ENCODE peak calls at places on chromosomes 11 and 22, in five cellular contexts. J is endothelial cell of umbilical vein, G is suprapubic skin, N is Peyer's patch, C is H54. I is an unnamed sample.

GRCh38 chr11:121459413-121460041 is 6.8 kb upstream of the SORL1-AS1 start:
- DNase-seq in J (no peak), G (no peak), N (peak; percentile 56), C (no peak), I (no peak)

GRCh38 chr11:95149659-95150294 is 60.1 kb downstream of the ENDOD1 start:
- DNase-seq in J (peak; percentile 61), G (no peak), N (peak; percentile 53), C (peak; percentile 34), I (peak; percentile 58)

GRCh38 chr11:18243783-18244362 is 4.6 kb downstream of the SAA2 start:
- DNase-seq in J (peak; percentile 65), G (no peak), N (peak; percentile 89), C (peak; percentile 25), I (peak; percentile 20)

GRCh38 chr22:43851979-43852307 is 10.4 kb downstream of the SULT4A1 start:
- DNase-seq in J (no peak), G (no peak), N (no peak), C (no peak), I (no peak)

GRCh38 chr11:102430158-102430836 is 22.3 kb downstream of the TMEM123 start:
- DNase-seq in J (no peak), G (no peak), N (no peak), C (no peak), I (no peak)

GRCh38 chr11:8019671-8020597 is 32.8 kb downstream of the EIF3F start:
- DNase-seq in J (peak; percentile 8), G (peak; percentile 69), N (peak; percentile 36), C (peak; percentile 48), I (no peak)

GRCh38 chr11:116893906-116894305 is 56.5 kb upstream of the APOA1 start:
- DNase-seq in J (no peak), G (no peak), N (no peak), C (no peak), I (no peak)

GRCh38 chr11:69880803-69881445 is 61.7 kb upstream of the FGF3 start:
- DNase-seq in J (no peak), G (peak; percentile 62), N (no peak), C (no peak), I (no peak)

GRCh38 chr11:74321487-74322188 is 10.2 kb upstream of the P4HA3 start:
- DNase-seq in J (peak; percentile 99), G (no peak), N (no peak), C (no peak), I (no peak)

GRCh38 chr11:1281326-1281973 is 28.0 kb downstream of the TOLLIP start:
- DNase-seq in J (no peak), G (no peak), N (no peak), C (no peak), I (no peak)

GRCh38 chr11:85848556-85848955 is 6.6 kb upstream of the CCDC83 start:
- DNase-seq in J (no peak), G (no peak), N (no peak), C (no peak), I (no peak)

GRCh38 chr11:3995949-3996554 is 98.5 kb upstream of the RRM1 start:
- DNase-seq in J (peak; percentile 82), G (no peak), N (no peak), C (peak; percentile 38), I (no peak)

GRCh38 chr22:50206599-50206998 is 5.8 kb downstream of the SELENOO start:
- DNase-seq in J (peak; percentile 39), G (no peak), N (no peak), C (no peak), I (no peak)

GRCh38 chr11:131923309-131923708 is 552.9 kb downstream of the NTM start:
- DNase-seq in J (no peak), G (no peak), N (no peak), C (no peak), I (no peak)

GRCh38 chr11:73387594-73388021 is 11.4 kb downstream of the RELT start:
- DNase-seq in J (no peak), G (no peak), N (no peak), C (no peak), I (no peak)

GRCh38 chr22:49739138-49739537 is 88.5 kb downstream of the BRD1 start:
- DNase-seq in J (no peak), G (no peak), N (no peak), C (no peak), I (no peak)

GRCh38 chr11:47078751-47079524 is 97.7 kb downstream of the ARFGAP2 start:
- DNase-seq in J (no peak), G (no peak), N (no peak), C (no peak), I (no peak)

GRCh38 chr22:44638966-44639739 is 62.9 kb upstream of the PRR5 start:
- DNase-seq in J (peak; percentile 36), G (peak; percentile 89), N (no peak), C (no peak), I (no peak)

GRCh38 chr11:108620958-108621772 is 27.6 kb upstream of the EXPH5 start:
- DNase-seq in J (no peak), G (no peak), N (no peak), C (no peak), I (no peak)

GRCh38 chr11:131025020-131025419 is 108.7 kb upstream of the SNX19 start:
- DNase-seq in J (no peak), G (no peak), N (no peak), C (no peak), I (no peak)

GRCh38 chr11:130071211-130071712 is 1.6 kb downstream of the APLP2 start:
- DNase-seq in J (peak; percentile 66), G (no peak), N (no peak), C (peak; percentile 28), I (no peak)

GRCh38 chr22:38924197-38924952 is 33.0 kb upstream of the APOBEC3A start:
- DNase-seq in J (peak; percentile 94), G (no peak), N (peak; percentile 88), C (peak; percentile 33), I (peak; percentile 88)
- TF ChIP-seq POLR2A in J (peak; percentile 31), G (no peak), N (no peak), C (no peak), I (no peak)

DNA sequence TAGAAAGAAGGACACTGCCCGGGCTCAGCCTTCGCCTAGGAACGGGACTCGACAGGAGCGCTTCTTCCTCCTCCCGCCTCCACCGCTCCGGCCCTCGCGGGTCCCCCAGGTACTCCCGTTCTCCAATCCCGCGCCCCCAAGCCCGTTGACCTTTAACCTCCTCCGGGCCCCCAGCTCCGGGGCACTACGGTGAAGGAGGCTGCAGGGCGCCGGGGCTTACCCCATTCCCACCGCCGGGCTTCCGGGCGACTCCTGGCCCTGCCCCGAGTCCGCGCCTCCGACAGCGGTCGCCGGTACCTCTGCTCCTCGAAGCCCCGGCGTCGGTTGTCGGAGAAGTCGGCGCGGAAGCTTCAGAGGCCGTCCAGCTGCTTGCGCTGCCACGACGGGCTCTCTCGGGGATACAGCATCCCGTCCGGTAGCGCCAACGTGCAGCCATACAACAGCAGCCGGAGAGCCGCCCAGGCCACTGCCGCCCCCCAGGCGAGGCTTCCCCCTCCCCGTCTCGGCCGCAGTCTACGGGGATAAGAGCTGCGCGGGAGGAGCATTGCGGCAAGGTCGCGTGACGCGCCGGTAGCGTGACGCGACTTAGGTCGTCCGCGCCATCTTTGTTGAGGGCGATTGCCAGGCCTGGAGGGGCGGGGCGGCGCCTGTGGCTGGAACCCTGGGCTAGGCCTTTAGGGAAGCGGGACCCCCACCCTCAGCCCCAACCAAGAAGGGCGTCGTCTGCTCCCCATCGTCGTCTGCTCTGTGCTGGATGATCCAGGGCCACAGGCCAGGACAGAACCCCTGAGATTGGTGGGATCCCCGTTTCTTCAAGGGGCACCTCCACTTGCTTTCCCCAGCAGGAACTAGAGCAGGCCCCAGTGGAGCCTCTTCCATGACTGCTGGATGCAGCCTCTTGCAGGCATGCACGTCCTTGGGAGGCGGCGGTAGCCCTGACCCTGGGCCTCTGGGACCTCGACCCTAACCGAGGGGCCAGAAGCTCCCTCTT is 26.3 kb downstream of the RGL4 start:
- DNase-seq in J (peak; percentile 83), G (peak; percentile 93), N (peak; percentile 94), C (peak; percentile 72), I (peak; percentile 81)
- TF ChIP-seq POLR2A in J (peak; percentile 90), G (no peak), N (peak; percentile 82), C (peak; percentile 81), I (peak; percentile 90)

GRCh38 chr11:64767344-64768299 is 7.8 kb upstream of the PYGM start:
- DNase-seq in J (peak; percentile 55), G (peak; percentile 92), N (peak; percentile 91), C (no peak), I (no peak)

GRCh38 chr11:64768300-64768694 is 8.5 kb upstream of the PYGM start:
- DNase-seq in J (no peak), G (no peak), N (no peak), C (no peak), I (no peak)

GRCh38 chr11:64770120-64770519 is 8.2 kb downstream of the SF1 start:
- DNase-seq in J (no peak), G (no peak), N (no peak), C (no peak), I (no peak)

GRCh38 chr11:64766881-64767280 is 7.1 kb upstream of the PYGM start:
- DNase-seq in J (no peak), G (no peak), N (peak; percentile 44), C (no peak), I (no peak)

DNA sequence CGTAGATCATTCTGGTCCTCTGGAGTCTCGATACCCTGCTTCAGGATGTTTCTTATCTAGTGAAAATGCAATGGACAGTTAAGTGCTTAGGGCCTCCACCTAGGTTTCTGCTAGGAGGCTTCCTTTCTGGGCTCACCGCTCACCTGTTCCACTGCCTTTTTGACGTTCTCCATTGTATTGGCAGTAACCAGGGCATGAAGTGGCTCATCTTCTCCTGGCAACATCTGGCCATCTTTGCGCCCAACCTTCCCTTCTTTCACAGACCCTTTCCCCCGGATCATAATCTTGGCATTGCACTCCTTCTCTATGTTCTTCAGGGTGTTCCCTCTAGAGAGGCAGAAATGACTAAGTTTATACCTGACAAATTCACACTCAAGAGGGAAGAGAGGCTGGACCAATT is 9.1 kb downstream of the SF1 start:
- DNase-seq in J (no peak), G (no peak), N (no peak), C (no peak), I (no peak)
- TF ChIP-seq POLR2A in J (no peak), G (no peak), N (no peak), C (no peak), I (no peak)

GRCh38 chr11:65870307-65870658 is 2.3 kb downstream of the EFEMP2 start:
- DNase-seq in J (no peak), G (no peak), N (no peak), C (no peak), I (no peak)

GRCh38 chr11:65870706-65871681 is 1.6 kb downstream of the EFEMP2 start:
- DNase-seq in J (no peak), G (no peak), N (no peak), C (no peak), I (no peak)

GRCh38 chr11:65868076-65868667 is 4.4 kb downstream of the EFEMP2 start:
- DNase-seq in J (no peak), G (no peak), N (no peak), C (no peak), I (no peak)

GRCh38 chr11:65868907-65869306 is 3.7 kb downstream of the EFEMP2 start:
- DNase-seq in J (no peak), G (no peak), N (no peak), C (no peak), I (no peak)

DNA sequence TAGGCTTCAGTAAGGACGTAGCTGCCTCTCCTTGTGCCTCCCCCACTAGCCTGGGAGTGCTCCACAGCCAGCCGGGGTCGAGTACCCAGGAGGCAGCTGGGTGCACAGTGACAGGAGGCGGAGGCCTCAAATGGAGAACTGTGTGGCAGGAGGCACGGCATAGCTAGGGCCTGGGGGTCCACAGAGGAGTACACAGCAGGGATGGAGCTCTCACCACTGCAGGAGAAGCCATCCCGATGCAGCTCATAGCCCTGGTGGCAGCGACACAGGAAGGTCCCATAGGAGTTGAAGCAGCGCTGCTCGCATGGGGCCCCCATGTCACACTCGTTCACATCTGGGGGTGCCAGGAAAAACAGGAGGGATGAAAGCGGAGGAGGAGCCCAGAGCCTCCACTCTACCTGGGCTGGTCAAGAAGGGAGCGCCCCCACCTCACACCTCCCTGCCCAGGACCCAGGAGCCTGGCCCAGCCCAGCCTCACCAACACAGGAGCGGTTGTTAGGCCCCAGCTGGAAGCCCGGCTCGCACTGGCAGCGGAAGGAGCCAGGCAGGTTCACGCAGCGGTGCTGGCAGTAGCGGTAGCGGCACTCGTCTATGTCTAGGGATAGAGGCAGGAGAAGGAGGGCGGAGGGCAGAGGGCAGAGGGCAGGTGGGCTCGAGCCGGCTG is 2.8 kb downstream of the EFEMP2 start:
- DNase-seq in J (no peak), G (no peak), N (no peak), C (no peak), I (no peak)
- TF ChIP-seq POLR2A in J (no peak), G (no peak), N (no peak), C (no peak), I (no peak)